ENCODE peak calls at places on chromosome 12, in four cellular contexts. One of them, this sample, is unnamed.

GRCh38 chr12:109739747-109740693 is 26.4 kb downstream of the FAM222A start:
- DNase-seq in fibroblast of lung: no peak
- DNase-seq in endodermal cell: peak
- DNase-seq in cardiac muscle cell: peak
- DNase-seq in this sample: peak

GRCh38 chr12:7609480-7609879 is 56.2 kb downstream of the APOBEC1 start:
- DNase-seq in fibroblast of lung: peak
- DNase-seq in endodermal cell: no peak
- DNase-seq in cardiac muscle cell: peak
- DNase-seq in this sample: no peak

GRCh38 chr12:46553911-46554310 is 181.3 kb upstream of the SLC38A2 start:
- DNase-seq in fibroblast of lung: peak
- DNase-seq in endodermal cell: no peak
- DNase-seq in cardiac muscle cell: no peak
- DNase-seq in this sample: no peak

GRCh38 chr12:11717533-11717961 is 68.1 kb downstream of the ETV6 start:
- DNase-seq in fibroblast of lung: peak
- DNase-seq in endodermal cell: no peak
- DNase-seq in cardiac muscle cell: no peak
- DNase-seq in this sample: no peak

GRCh38 chr12:110802489-110802888 is 44.3 kb upstream of the CCDC63 start:
- DNase-seq in fibroblast of lung: no peak
- DNase-seq in endodermal cell: no peak
- DNase-seq in cardiac muscle cell: no peak
- DNase-seq in this sample: no peak

GRCh38 chr12:46266869-46267617 is 1.8 kb downstream of the SLC38A1 start:
- DNase-seq in fibroblast of lung: peak
- DNase-seq in endodermal cell: peak
- DNase-seq in cardiac muscle cell: peak
- DNase-seq in this sample: peak

GRCh38 chr12:1872448-1872847 is 46.0 kb downstream of the CACNA2D4 start:
- DNase-seq in fibroblast of lung: no peak
- DNase-seq in endodermal cell: no peak
- DNase-seq in cardiac muscle cell: no peak
- DNase-seq in this sample: no peak

GRCh38 chr12:92582466-92582865 is 120.3 kb upstream of the PLEKHG7 start:
- DNase-seq in fibroblast of lung: no peak
- DNase-seq in endodermal cell: no peak
- DNase-seq in cardiac muscle cell: no peak
- DNase-seq in this sample: no peak

GRCh38 chr12:96399081-96399918 is 939 bp downstream of the CDK17 start:
- DNase-seq in fibroblast of lung: peak
- DNase-seq in endodermal cell: peak
- DNase-seq in cardiac muscle cell: peak
- DNase-seq in this sample: peak

GRCh38 chr12:104276192-104277131 is 27.1 kb upstream of the EID3 start:
- DNase-seq in fibroblast of lung: no peak
- DNase-seq in endodermal cell: no peak
- DNase-seq in cardiac muscle cell: no peak
- DNase-seq in this sample: peak

GRCh38 chr12:38144049-38144448 is 172.5 kb upstream of the ALG10B start:
- DNase-seq in fibroblast of lung: no peak
- DNase-seq in endodermal cell: no peak
- DNase-seq in cardiac muscle cell: no peak
- DNase-seq in this sample: no peak

GRCh38 chr12:49541911-49542505 is 3.2 kb downstream of the KCNH3 start:
- DNase-seq in fibroblast of lung: no peak
- DNase-seq in endodermal cell: peak
- DNase-seq in cardiac muscle cell: no peak
- DNase-seq in this sample: peak

GRCh38 chr12:124567035-124567672 is at the start of gene NCOR2:
- DNase-seq in fibroblast of lung: no peak
- DNase-seq in endodermal cell: peak
- DNase-seq in cardiac muscle cell: no peak
- DNase-seq in this sample: peak

GRCh38 chr12:109544955-109545531 is 28.3 kb downstream of the MMAB start:
- DNase-seq in fibroblast of lung: peak
- DNase-seq in endodermal cell: no peak
- DNase-seq in cardiac muscle cell: peak
- DNase-seq in this sample: no peak

GRCh38 chr12:87931764-87932163 is 97.4 kb downstream of the C12orf50 start:
- DNase-seq in fibroblast of lung: peak
- DNase-seq in endodermal cell: no peak
- DNase-seq in cardiac muscle cell: no peak
- DNase-seq in this sample: no peak

GRCh38 chr12:5912437-5913334 is 32.4 kb downstream of the ANO2 start:
- DNase-seq in fibroblast of lung: no peak
- DNase-seq in endodermal cell: peak
- DNase-seq in cardiac muscle cell: no peak
- DNase-seq in this sample: peak

GRCh38 chr12:105041186-105041585 is 43.1 kb downstream of the ALDH1L2 start:
- DNase-seq in fibroblast of lung: no peak
- DNase-seq in endodermal cell: no peak
- DNase-seq in cardiac muscle cell: peak
- DNase-seq in this sample: no peak

GRCh38 chr12:96986883-96987523 is 79.9 kb downstream of the NEDD1 start:
- DNase-seq in fibroblast of lung: peak
- DNase-seq in endodermal cell: peak
- DNase-seq in cardiac muscle cell: peak
- DNase-seq in this sample: no peak

GRCh38 chr12:132445884-132446471 is 44.0 kb upstream of the FBRSL1 start:
- DNase-seq in fibroblast of lung: peak
- DNase-seq in endodermal cell: peak
- DNase-seq in cardiac muscle cell: peak
- DNase-seq in this sample: peak

GRCh38 chr12:47990351-47991105 is 13.7 kb downstream of the COL2A1 start:
- DNase-seq in fibroblast of lung: peak
- DNase-seq in endodermal cell: no peak
- DNase-seq in cardiac muscle cell: peak
- DNase-seq in this sample: no peak

GRCh38 chr12:49627752-49628360 is 4.5 kb downstream of the PRPF40B start:
- DNase-seq in fibroblast of lung: no peak
- DNase-seq in endodermal cell: peak
- DNase-seq in cardiac muscle cell: peak
- DNase-seq in this sample: no peak

GRCh38 chr12:28787151-28787550 is 361.9 kb upstream of the FAR2 start:
- DNase-seq in fibroblast of lung: peak
- DNase-seq in endodermal cell: no peak
- DNase-seq in cardiac muscle cell: no peak
- DNase-seq in this sample: no peak

GRCh38 chr12:70719672-70720420 is 82.6 kb upstream of the PTPRB start:
- DNase-seq in fibroblast of lung: peak
- DNase-seq in endodermal cell: peak
- DNase-seq in cardiac muscle cell: peak
- DNase-seq in this sample: peak

GRCh38 chr12:100554608-100555077 is 18.8 kb upstream of the GAS2L3 start:
- DNase-seq in fibroblast of lung: peak
- DNase-seq in endodermal cell: peak
- DNase-seq in cardiac muscle cell: peak
- DNase-seq in this sample: no peak

GRCh38 chr12:29742646-29743045 is 41.1 kb downstream of the TMTC1 start:
- DNase-seq in fibroblast of lung: no peak
- DNase-seq in endodermal cell: no peak
- DNase-seq in cardiac muscle cell: no peak
- DNase-seq in this sample: no peak

GRCh38 chr12:102876883-102877282 is 40.2 kb downstream of the PAH start:
- DNase-seq in fibroblast of lung: no peak
- DNase-seq in endodermal cell: peak
- DNase-seq in cardiac muscle cell: no peak
- DNase-seq in this sample: no peak
- TF ChIP-seq CTCF in fibroblast of lung: no peak
- TF ChIP-seq CTCF in endodermal cell: peak
- TF ChIP-seq CTCF in cardiac muscle cell: no peak
- TF ChIP-seq CTCF in this sample: no peak

GRCh38 chr12:3770891-3771290 is 18.0 kb upstream of the CRACR2A start:
- DNase-seq in fibroblast of lung: peak
- DNase-seq in endodermal cell: no peak
- DNase-seq in cardiac muscle cell: peak
- DNase-seq in this sample: no peak

GRCh38 chr12:3772380-3772779 is 19.5 kb upstream of the CRACR2A start:
- DNase-seq in fibroblast of lung: peak
- DNase-seq in endodermal cell: no peak
- DNase-seq in cardiac muscle cell: peak
- DNase-seq in this sample: no peak

GRCh38 chr12:3768911-3769447 is 16.1 kb upstream of the CRACR2A start:
- DNase-seq in fibroblast of lung: no peak
- DNase-seq in endodermal cell: no peak
- DNase-seq in cardiac muscle cell: no peak
- DNase-seq in this sample: no peak

GRCh38 chr12:3775385-3776035 is 22.6 kb upstream of the CRACR2A start:
- DNase-seq in fibroblast of lung: no peak
- DNase-seq in endodermal cell: no peak
- DNase-seq in cardiac muscle cell: no peak
- DNase-seq in this sample: no peak

DNA sequence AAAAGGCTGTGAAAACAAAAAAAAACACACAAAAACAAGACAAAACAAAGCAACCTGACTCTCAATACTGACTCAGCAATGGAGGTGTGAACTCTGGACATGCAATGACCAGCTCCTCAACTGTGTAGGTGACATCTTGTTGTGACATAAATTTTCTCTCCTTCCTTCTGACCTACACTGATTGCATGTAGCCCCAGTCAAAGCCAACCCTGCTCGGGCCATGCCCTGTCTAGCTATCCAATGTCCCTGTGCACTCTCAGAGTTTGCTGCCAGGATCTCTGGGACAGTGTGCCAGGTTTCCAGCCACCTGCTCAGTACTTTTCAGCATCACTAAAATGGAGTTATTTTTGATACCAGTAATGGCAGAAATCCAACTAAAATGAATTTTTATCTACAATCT is 18.9 kb upstream of the CRACR2A start:
- DNase-seq in fibroblast of lung: no peak
- DNase-seq in endodermal cell: no peak
- DNase-seq in cardiac muscle cell: no peak
- DNase-seq in this sample: no peak
- H3K4me3 ChIP-seq in fibroblast of lung: no peak
- H3K4me3 ChIP-seq in endodermal cell: no peak
- H3K4me3 ChIP-seq in cardiac muscle cell: no peak
- H3K4me3 ChIP-seq in this sample: no peak

GRCh38 chr12:76637807-76638206 is 78.2 kb upstream of the OSBPL8 start:
- DNase-seq in fibroblast of lung: peak
- DNase-seq in endodermal cell: no peak
- DNase-seq in cardiac muscle cell: no peak
- DNase-seq in this sample: no peak
- H3K27ac ChIP-seq in fibroblast of lung: no peak
- H3K27ac ChIP-seq in endodermal cell: no peak
- H3K27ac ChIP-seq in cardiac muscle cell: no peak
- H3K27ac ChIP-seq in this sample: no peak

DNA sequence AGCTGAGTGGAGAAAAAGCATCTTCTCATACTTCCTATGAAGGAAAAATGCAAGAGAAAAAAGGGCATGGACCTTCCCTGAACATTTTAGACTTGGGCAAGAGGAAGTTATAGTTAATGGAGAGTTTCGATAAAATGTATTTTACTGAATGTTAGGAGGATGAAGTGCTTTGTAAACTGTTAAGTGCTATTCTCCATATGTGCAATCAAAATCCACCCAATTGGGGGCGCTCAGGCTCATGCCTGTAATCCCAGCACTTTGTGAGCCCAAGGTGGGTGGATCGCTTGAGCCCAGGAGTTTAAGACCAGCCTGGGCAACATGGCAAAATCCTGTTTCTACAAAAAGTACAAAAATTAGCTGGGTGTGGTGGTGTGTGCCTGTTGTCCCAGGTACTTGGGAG is 1.9 kb upstream of the CNPY2 start:
- DNase-seq in fibroblast of lung: no peak
- DNase-seq in endodermal cell: peak
- DNase-seq in cardiac muscle cell: no peak
- DNase-seq in this sample: no peak
- TF ChIP-seq CTCF in fibroblast of lung: no peak
- TF ChIP-seq CTCF in endodermal cell: peak
- TF ChIP-seq CTCF in cardiac muscle cell: no peak
- TF ChIP-seq CTCF in this sample: no peak

DNA sequence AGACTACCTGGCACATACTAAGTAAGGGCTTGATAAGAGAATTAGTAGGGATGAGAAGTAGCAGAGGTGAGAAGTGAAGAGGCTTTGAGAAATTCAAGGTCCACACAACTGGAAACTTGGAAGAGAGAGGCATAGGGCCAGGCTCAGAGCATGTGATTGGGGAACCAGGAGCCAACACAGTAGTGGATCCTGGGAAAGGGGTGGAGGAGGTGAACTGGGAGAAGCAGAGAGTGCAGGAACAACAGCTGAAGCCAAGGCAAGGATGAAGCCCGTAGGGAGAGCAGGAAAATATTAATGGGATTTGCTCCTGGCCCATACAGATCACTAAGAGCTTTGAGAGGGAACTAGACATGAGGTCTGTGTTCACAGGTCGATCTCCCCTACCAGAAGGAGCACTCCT is 1.4 kb upstream of the ITGB7 start:
- DNase-seq in fibroblast of lung: no peak
- DNase-seq in endodermal cell: no peak
- DNase-seq in cardiac muscle cell: no peak
- DNase-seq in this sample: no peak
- H3K4me3 ChIP-seq in fibroblast of lung: no peak
- H3K4me3 ChIP-seq in endodermal cell: no peak
- H3K4me3 ChIP-seq in cardiac muscle cell: no peak
- H3K4me3 ChIP-seq in this sample: no peak

GRCh38 chr12:54220567-54220966 is 31.8 kb upstream of the SMUG1 start:
- DNase-seq in fibroblast of lung: no peak
- DNase-seq in endodermal cell: no peak
- DNase-seq in cardiac muscle cell: no peak
- DNase-seq in this sample: no peak
- H3K27ac ChIP-seq in fibroblast of lung: no peak
- H3K27ac ChIP-seq in endodermal cell: no peak
- H3K27ac ChIP-seq in cardiac muscle cell: no peak
- H3K27ac ChIP-seq in this sample: no peak

This sample was measured in upper lobe of right lung.